ENCODE peak calls at places on chromosomes 5 and 9, in four cellular contexts. M is EH; E is erythroblast; B is stimulated activated CD4-positive, alpha-beta T cell treated with anti-CD3 and anti-CD28 coated beads, Interleukin-4, amount 100 ng/mL, for 24 hours. S is an unnamed sample.

GRCh38 chr5:121918238-121918637 is 43.5 kb upstream of the SRFBP1 start:
- DNase-seq in M (no peak), E (no peak), B (no peak), S (no peak)

GRCh38 chr5:3118321-3118720 is 366.8 kb upstream of the IRX2 start:
- DNase-seq in M (no peak), E (no peak), B (no peak), S (no peak)

GRCh38 chr5:61332891-61333350 is 863 bp downstream of the ZSWIM6 start:
- DNase-seq in M (peak), E (peak), B (peak), S (peak)

GRCh38 chr5:78845487-78845886 is 139.6 kb downstream of the ARSB start:
- DNase-seq in M (peak), E (no peak), B (no peak), S (no peak)

GRCh38 chr5:151224372-151224771 is 480 bp upstream of the CCDC69 start:
- DNase-seq in M (no peak), E (no peak), B (no peak), S (no peak)

GRCh38 chr5:107257885-107258520 is 412.7 kb downstream of the EFNA5 start:
- DNase-seq in M (no peak), E (no peak), B (no peak), S (no peak)

GRCh38 chr5:139492700-139493192 is 10.2 kb upstream of the STING1 start:
- DNase-seq in M (peak), E (no peak), B (no peak), S (peak)

GRCh38 chr9:7374966-7375650 is 424.5 kb downstream of the DMAC1 start:
- DNase-seq in M (no peak), E (no peak), B (no peak), S (no peak)

GRCh38 chr5:117880932-117881331 is 1107.4 kb downstream of the DTWD2 start:
- DNase-seq in M (no peak), E (no peak), B (no peak), S (no peak)

GRCh38 chr5:154513669-154514084 is 35.6 kb upstream of the HAND1 start:
- DNase-seq in M (peak), E (no peak), B (peak), S (peak)

GRCh38 chr9:129497064-129497836 is 123.7 kb downstream of the C9orf50 start:
- DNase-seq in M (peak), E (no peak), B (no peak), S (peak)

GRCh38 chr9:135105938-135106491 is 18.5 kb downstream of the OLFM1 start:
- DNase-seq in M (no peak), E (no peak), B (no peak), S (no peak)

GRCh38 chr5:55176176-55176818 is 3.3 kb upstream of the CDC20B start:
- DNase-seq in M (peak), E (peak), B (no peak), S (peak)

GRCh38 chr9:130713286-130713975 is 19.9 kb downstream of the EXOSC2 start:
- DNase-seq in M (peak), E (peak), B (no peak), S (peak)

GRCh38 chr5:61202213-61202612 is 39.9 kb upstream of the SMIM15 start:
- DNase-seq in M (peak), E (no peak), B (no peak), S (peak)

GRCh38 chr9:96612966-96613589 is 6.6 kb downstream of the CDC14B start:
- DNase-seq in M (peak), E (no peak), B (no peak), S (no peak)

GRCh38 chr9:23492126-23493002 is 333.7 kb downstream of the ELAVL2 start:
- DNase-seq in M (no peak), E (peak), B (no peak), S (peak)

GRCh38 chr9:134716067-134716466 is 74.5 kb downstream of the COL5A1 start:
- DNase-seq in M (peak), E (no peak), B (no peak), S (peak)

GRCh38 chr9:14061921-14062320 is 252.0 kb downstream of the NFIB start:
- DNase-seq in M (no peak), E (no peak), B (no peak), S (no peak)

GRCh38 chr5:116671211-116671736 is 96.7 kb upstream of the SEMA6A start:
- DNase-seq in M (no peak), E (no peak), B (no peak), S (no peak)

GRCh38 chr9:114409103-114409780 is 21.5 kb upstream of the AKNA start:
- DNase-seq in M (peak), E (peak), B (no peak), S (peak)

GRCh38 chr9:134324359-134325095 is 1.7 kb upstream of the RXRA start:
- DNase-seq in M (peak), E (peak), B (peak), S (no peak)

GRCh38 chr5:65630981-65631380 is 6.2 kb downstream of the SHLD3 start:
- DNase-seq in M (no peak), E (no peak), B (no peak), S (no peak)

GRCh38 chr5:154309361-154309725 is 118.8 kb downstream of the GALNT10 start:
- DNase-seq in M (peak), E (no peak), B (no peak), S (peak)

GRCh38 chr9:82124090-82124489 is 135.5 kb downstream of the SPATA31D1 start:
- DNase-seq in M (peak), E (no peak), B (no peak), S (peak)

GRCh38 chr9:108257387-108257786 is 598.4 kb downstream of the ACTL7B start:
- DNase-seq in M (peak), E (no peak), B (no peak), S (peak)

GRCh38 chr5:181160144-181160754 is 12.9 kb downstream of the OR2V2 start:
- DNase-seq in M (peak), E (peak), B (peak), S (peak)

GRCh38 chr5:1396029-1396816 is 49.0 kb downstream of the SLC6A3 start:
- DNase-seq in M (no peak), E (no peak), B (no peak), S (no peak)

GRCh38 chr9:109914280-109915027 is 134.5 kb downstream of the PALM2AKAP2 start:
- DNase-seq in M (peak), E (no peak), B (no peak), S (peak)

GRCh38 chr9:86664603-86665002 is 282.7 kb downstream of the GAS1 start:
- DNase-seq in M (no peak), E (no peak), B (no peak), S (no peak)

GRCh38 chr5:152086668-152087067 is 162.0 kb upstream of the GLRA1 start:
- DNase-seq in M (no peak), E (no peak), B (no peak), S (no peak)